ENCODE peak calls at places on chromosomes 13 and 19, in seven cellular contexts. G is right lobe of liver, M is GM12878, N is Peyer's patch, K is endothelial cell of umbilical vein, T is transverse colon, V is uterus. Q is an unnamed sample. For H3K4me1, the result is how much of the 10 kb centered on the place peaks cover.

GRCh38 chr19:32869369-32870153 is at the start of gene SLC7A9:
- DNase-seq in G (peak), M (no peak), N (no peak), K (no peak), T (no peak), V (no peak), Q (peak)

GRCh38 chr19:54282706-54283105 is 1.8 kb upstream of the LILRB2 start:
- DNase-seq in G (no peak), M (no peak), N (no peak), K (no peak), T (no peak), V (no peak), Q (no peak)

GRCh38 chr19:50419580-50420035 is 870 bp downstream of the SPIB start:
- DNase-seq in G (no peak), M (no peak), N (peak), K (no peak), T (no peak), V (no peak), Q (no peak)

GRCh38 chr13:95605426-95606125 is 38.9 kb downstream of the DZIP1 start:
- DNase-seq in G (no peak), M (no peak), N (no peak), K (no peak), T (no peak), V (no peak), Q (no peak)

GRCh38 chr13:78067290-78067689 is 148.7 kb upstream of the EDNRB start:
- DNase-seq in G (no peak), M (no peak), N (no peak), K (no peak), T (no peak), V (no peak), Q (no peak)

GRCh38 chr13:36090592-36090991 is 40.6 kb downstream of the DCLK1 start:
- DNase-seq in G (no peak), M (no peak), N (no peak), K (no peak), T (no peak), V (no peak), Q (no peak)

GRCh38 chr13:110137677-110138008 is 169.3 kb downstream of the COL4A1 start:
- DNase-seq in G (peak), M (no peak), N (no peak), K (no peak), T (peak), V (no peak), Q (no peak)

GRCh38 chr13:69912576-69913074 is 195.0 kb upstream of the ATXN8OS start:
- DNase-seq in G (no peak), M (no peak), N (no peak), K (no peak), T (no peak), V (no peak), Q (no peak)

GRCh38 chr13:26721251-26721939 is 39.2 kb downstream of the GPR12 start:
- DNase-seq in G (no peak), M (no peak), N (peak), K (no peak), T (peak), V (no peak), Q (peak)

GRCh38 chr19:7868671-7869452 is 5.3 kb downstream of the PRR36 start:
- DNase-seq in G (peak), M (peak), N (peak), K (peak), T (peak), V (peak), Q (peak)

GRCh38 chr13:36885901-36886300 is 34.1 kb downstream of the SMAD9 start:
- DNase-seq in G (no peak), M (no peak), N (no peak), K (no peak), T (no peak), V (no peak), Q (no peak)

GRCh38 chr13:32212420-32212819 is 102.7 kb downstream of the ZAR1L start:
- DNase-seq in G (no peak), M (no peak), N (no peak), K (no peak), T (no peak), V (no peak), Q (no peak)

GRCh38 chr19:3942790-3943409 is 10.0 kb downstream of the NMRK2 start:
- DNase-seq in G (no peak), M (no peak), N (no peak), K (no peak), T (no peak), V (no peak), Q (no peak)

GRCh38 chr13:43339843-43340550 is 316.6 kb downstream of the DNAJC15 start:
- DNase-seq in G (no peak), M (no peak), N (no peak), K (no peak), T (no peak), V (no peak), Q (no peak)

GRCh38 chr13:32669030-32669646 is 82.9 kb downstream of the PDS5B start:
- DNase-seq in G (no peak), M (no peak), N (no peak), K (peak), T (no peak), V (no peak), Q (no peak)

GRCh38 chr19:51572415-51572814 is 1.3 kb downstream of the ZNF175 start:
- DNase-seq in G (no peak), M (no peak), N (peak), K (peak), T (no peak), V (no peak), Q (no peak)

GRCh38 chr13:105871768-105872167 is 663.7 kb downstream of the EFNB2 start:
- DNase-seq in G (no peak), M (no peak), N (no peak), K (no peak), T (no peak), V (no peak), Q (no peak)

GRCh38 chr19:40523322-40524047 is 53.2 kb upstream of the SHKBP1 start:
- DNase-seq in G (peak), M (no peak), N (peak), K (peak), T (peak), V (no peak), Q (peak)

GRCh38 chr13:21615427-21615826 is 11.5 kb upstream of the MICU2 start:
- DNase-seq in G (no peak), M (no peak), N (no peak), K (no peak), T (no peak), V (no peak), Q (no peak)

GRCh38 chr19:45773384-45773783 is 4.3 kb upstream of the SIX5 start:
- DNase-seq in G (no peak), M (no peak), N (no peak), K (no peak), T (no peak), V (no peak), Q (no peak)

GRCh38 chr19:51034704-51035103 is at the start of gene KLK12:
- DNase-seq in G (no peak), M (no peak), N (no peak), K (no peak), T (no peak), V (no peak), Q (no peak)

GRCh38 chr13:24161010-24161775 is 673 bp downstream of the SPATA13 start:
- DNase-seq in G (peak), M (no peak), N (peak), K (peak), T (peak), V (no peak), Q (peak)

GRCh38 chr19:43725468-43725867 is 9.6 kb downstream of the IRGC start:
- DNase-seq in G (no peak), M (peak), N (no peak), K (peak), T (no peak), V (no peak), Q (no peak)

GRCh38 chr13:109288151-109288709 is 498.2 kb downstream of the IRS2 start:
- DNase-seq in G (no peak), M (no peak), N (no peak), K (peak), T (no peak), V (no peak), Q (no peak)

GRCh38 chr19:37943480-37943879 is 36.5 kb downstream of the SIPA1L3 start:
- DNase-seq in G (no peak), M (no peak), N (no peak), K (no peak), T (peak), V (no peak), Q (peak)

GRCh38 chr19:49491804-49492572 is 4.2 kb upstream of the RPS11 start:
- DNase-seq in G (no peak), M (no peak), N (no peak), K (no peak), T (no peak), V (no peak), Q (no peak)

GRCh38 chr13:41915096-41915495 is 45.8 kb downstream of the VWA8 start:
- DNase-seq in G (no peak), M (no peak), N (no peak), K (no peak), T (no peak), V (no peak), Q (no peak)

GRCh38 chr13:113767366-113767765 is 8.3 kb downstream of the TMEM255B start:
- DNase-seq in G (no peak), M (no peak), N (no peak), K (no peak), T (no peak), V (no peak), Q (no peak)

GRCh38 chr19:27748551-27749152 is 1464.3 kb downstream of the UQCRFS1 start:
- DNase-seq in G (no peak), M (no peak), N (no peak), K (no peak), T (no peak), V (no peak), Q (no peak)

GRCh38 chr13:40442826-40443225 is 223.6 kb downstream of the FOXO1 start:
- DNase-seq in G (no peak), M (no peak), N (no peak), K (no peak), T (no peak), V (no peak), Q (no peak)

GRCh38 chr19:16801599-16801998 is 27.6 kb upstream of the SIN3B start:
- DNase-seq in G (no peak), M (no peak), N (no peak), K (no peak), T (no peak), V (peak), Q (no peak)

GRCh38 chr13:51826606-51827005 is 18.4 kb downstream of the TMEM272 start:
- DNase-seq in G (no peak), M (no peak), N (no peak), K (no peak), T (peak), V (peak), Q (no peak)

GRCh38 chr13:35769812-35770211 is 293.3 kb upstream of the MAB21L1 start:
- DNase-seq in G (no peak), M (no peak), N (no peak), K (no peak), T (no peak), V (no peak), Q (no peak)

DNA sequence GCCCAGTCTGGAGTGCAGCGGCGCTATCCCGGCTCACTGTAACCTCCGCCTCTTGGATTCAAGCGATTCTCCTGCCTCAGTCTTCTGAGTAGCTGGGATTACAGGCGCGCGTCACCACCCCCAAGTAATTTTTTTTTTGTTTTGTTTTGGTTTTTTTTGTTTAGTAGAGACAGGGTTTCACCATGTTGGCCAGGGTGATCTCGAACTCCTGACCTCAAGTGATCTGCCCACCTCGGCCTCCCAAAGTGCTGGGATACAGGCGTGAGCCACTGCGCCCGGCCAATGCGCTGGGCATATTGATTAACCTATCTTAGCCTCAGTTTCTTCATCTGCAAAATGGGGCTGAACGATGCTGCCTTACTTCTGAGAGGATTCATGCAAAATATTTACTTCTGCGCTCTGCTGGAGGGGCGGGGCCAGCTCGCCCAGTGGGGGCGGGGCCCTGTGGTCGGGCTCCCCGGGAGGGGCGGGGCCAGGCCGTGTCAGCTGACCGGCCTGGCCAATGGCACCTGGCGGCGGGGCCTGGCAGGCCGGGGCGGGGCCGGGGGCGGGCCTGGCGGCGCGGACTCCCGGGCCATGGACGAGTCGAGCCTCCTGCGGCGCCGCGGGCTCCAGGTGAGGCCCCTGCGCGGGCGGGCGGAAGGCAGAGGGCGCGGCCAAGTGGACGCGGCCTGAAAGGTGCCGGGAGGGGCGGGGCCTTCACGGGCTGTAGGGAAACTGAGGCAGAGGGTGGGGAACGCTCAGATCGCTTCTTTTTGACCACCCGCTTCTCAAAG is at the start of gene MAST3:
- DNase-seq in G (peak), M (peak), N (peak), K (peak), T (peak), V (peak), Q (peak)
- TF ChIP-seq POLR2A in G (peak), M (peak), N (no peak), K (no peak), T (no peak), V (no peak), Q (peak)

GRCh38 chr19:35142531-35143230 is 374 bp upstream of the FXYD7 start:
- DNase-seq in G (peak), M (no peak), N (peak), K (peak), T (peak), V (peak), Q (peak)

GRCh38 chr19:35141627-35142401 is 1.2 kb upstream of the FXYD7 start:
- DNase-seq in G (peak), M (no peak), N (no peak), K (no peak), T (no peak), V (peak), Q (no peak)

GRCh38 chr19:35143818-35144217 is 763 bp downstream of the FXYD7 start:
- DNase-seq in G (no peak), M (no peak), N (no peak), K (no peak), T (no peak), V (no peak), Q (no peak)

GRCh38 chr19:35144259-35144599 is 1.2 kb downstream of the FXYD7 start:
- DNase-seq in G (no peak), M (no peak), N (no peak), K (no peak), T (no peak), V (no peak), Q (no peak)

DNA sequence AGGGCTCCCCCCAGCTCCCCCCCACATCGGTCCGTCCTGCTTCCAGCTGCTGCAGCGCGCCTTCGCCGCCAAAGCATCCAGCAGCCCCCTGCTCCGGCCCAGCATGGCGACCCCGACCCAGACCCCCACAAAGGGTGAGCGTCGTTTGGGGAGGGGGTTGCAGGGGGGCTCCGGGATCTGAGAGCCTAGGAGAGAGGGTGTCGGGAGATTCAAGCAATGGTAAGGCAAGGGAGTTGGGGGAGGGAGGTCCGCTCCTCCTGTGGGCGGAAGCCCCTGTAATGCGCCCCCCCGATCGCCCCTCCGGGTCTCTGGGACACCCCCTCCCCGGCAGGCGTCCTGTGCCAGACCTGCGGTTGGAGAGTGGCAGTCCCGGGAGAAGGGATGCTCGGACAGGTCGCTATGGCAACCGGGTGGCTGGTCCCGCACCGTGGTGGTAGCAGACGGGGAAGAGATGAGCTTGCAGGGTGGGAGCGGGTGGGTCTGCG is at the start of gene FXYD7:
- DNase-seq in G (peak), M (no peak), N (no peak), K (no peak), T (no peak), V (peak), Q (no peak)
- H3K4me1 ChIP-seq in G (under half), M (under half), N (under half), K (under half), T (under half), V (under half), Q (half or more)

DNA sequence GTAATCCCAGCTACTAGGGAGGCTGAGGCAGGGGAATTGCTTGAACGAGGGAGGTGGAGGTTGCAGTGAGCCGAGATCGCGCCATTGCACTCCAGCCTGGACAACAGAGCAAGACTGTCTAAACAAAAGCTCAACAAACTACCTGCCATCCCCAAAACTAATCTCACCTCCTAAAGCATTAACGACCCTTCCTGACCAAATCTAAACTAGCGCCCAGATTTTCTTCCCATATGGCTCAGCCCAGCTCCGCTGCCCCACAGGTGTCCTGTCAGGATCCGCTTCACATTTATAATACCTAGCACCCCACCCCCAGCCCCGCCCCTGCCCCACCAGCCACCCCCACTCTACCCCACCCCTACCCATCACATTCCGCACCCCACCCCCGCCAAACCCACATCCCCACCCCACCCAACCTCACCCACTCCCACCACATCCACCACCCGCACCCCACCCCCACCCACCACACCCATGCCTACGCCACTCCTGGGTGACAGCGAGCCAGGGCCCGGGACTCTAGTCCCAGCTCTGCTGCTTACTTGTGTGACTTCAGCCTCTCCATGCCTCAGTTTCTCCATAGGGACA is 599 bp downstream of the C19orf12 start:
- DNase-seq in G (no peak), M (no peak), N (peak), K (no peak), T (no peak), V (no peak), Q (no peak)
- TF ChIP-seq POLR2A in G (no peak), M (no peak), N (no peak), K (no peak), T (no peak), V (no peak), Q (no peak)

GRCh38 chr19:18609717-18610051 is 3.0 kb upstream of the TMEM59L start:
- DNase-seq in G (no peak), M (no peak), N (no peak), K (no peak), T (no peak), V (no peak), Q (no peak)

GRCh38 chr19:18607222-18608101 is 863 bp upstream of the CRLF1 start:
- DNase-seq in G (no peak), M (no peak), N (no peak), K (no peak), T (no peak), V (no peak), Q (no peak)

GRCh38 chr19:18608102-18608804 is 1.7 kb upstream of the CRLF1 start:
- DNase-seq in G (no peak), M (no peak), N (no peak), K (no peak), T (no peak), V (no peak), Q (no peak)

GRCh38 chr19:18610245-18610555 is 2.5 kb upstream of the TMEM59L start:
- DNase-seq in G (no peak), M (no peak), N (no peak), K (no peak), T (no peak), V (no peak), Q (no peak)

DNA sequence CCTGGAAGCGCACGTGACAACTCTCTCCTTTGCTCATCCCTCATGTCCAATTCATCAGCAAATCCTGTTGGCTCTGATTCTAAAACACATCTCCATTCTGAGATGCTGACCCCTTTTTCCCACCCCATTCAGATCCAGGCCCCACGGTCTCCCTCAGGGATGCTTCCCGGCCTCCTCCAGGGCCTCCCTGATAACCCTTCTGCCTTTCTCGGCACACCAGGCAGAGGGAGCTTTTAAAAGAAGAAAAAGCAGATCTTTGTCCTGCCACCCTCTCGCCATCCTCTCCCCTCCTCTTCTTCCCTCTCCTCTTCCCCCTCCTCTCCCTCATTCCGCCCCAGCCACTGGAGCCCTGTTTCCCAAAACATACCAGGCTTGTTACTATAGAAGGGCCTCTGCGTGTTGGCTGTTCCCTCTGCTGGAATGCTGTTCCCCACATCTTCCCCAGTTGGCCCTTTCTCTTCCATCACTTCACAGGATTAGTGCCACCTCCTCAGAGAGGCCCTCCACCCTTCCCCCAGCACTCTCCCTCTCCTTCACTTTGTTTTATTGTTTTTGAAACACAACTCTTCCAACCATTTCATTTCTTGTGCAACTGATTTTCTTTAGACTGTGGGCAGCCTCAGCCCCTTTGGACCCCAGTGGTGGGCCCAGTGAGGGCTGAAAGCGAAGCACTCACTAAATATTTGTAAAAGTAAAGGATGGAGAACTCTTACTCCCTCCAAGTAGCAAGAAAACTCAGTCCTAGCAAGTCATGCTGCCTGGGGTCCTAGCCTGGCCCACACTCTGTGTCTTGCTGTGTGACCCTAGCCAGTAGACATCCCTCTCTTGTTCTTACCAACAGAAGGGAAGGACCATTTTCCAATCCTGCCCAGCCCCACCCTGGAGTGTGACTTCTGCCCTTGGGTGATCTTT is 2.5 kb upstream of the CRLF1 start:
- DNase-seq in G (no peak), M (no peak), N (no peak), K (no peak), T (no peak), V (no peak), Q (no peak)
- H3K4me1 ChIP-seq in G (under half), M (under half), N (under half), K (under half), T (under half), V (under half), Q (half or more)

GRCh38 chr13:76792680-76793334 is 93.4 kb downstream of the KCTD12 start:
- DNase-seq in G (no peak), M (no peak), N (no peak), K (peak), T (no peak), V (peak), Q (no peak)

GRCh38 chr13:76795701-76796695 is 90.2 kb downstream of the KCTD12 start:
- DNase-seq in G (no peak), M (no peak), N (no peak), K (peak), T (no peak), V (no peak), Q (no peak)

GRCh38 chr13:76790519-76791289 is 95.5 kb downstream of the KCTD12 start:
- DNase-seq in G (no peak), M (no peak), N (no peak), K (peak), T (no peak), V (no peak), Q (no peak)

GRCh38 chr13:76791290-76791664 is 94.9 kb downstream of the KCTD12 start:
- DNase-seq in G (no peak), M (no peak), N (no peak), K (no peak), T (no peak), V (no peak), Q (no peak)
- TF ChIP-seq POLR2A in G (no peak), M (no peak), N (no peak), K (no peak), T (no peak), V (no peak), Q (no peak)